ENCODE peak calls at places on chromosomes 5 and 9, in seven cellular contexts. X is trophoblast cell, R is IMR-90, T is neuronal stem cell, W is mesenchymal stem cell, B is mesendoderm, S is H1. E is an unnamed sample.

GRCh38 chr5:81183811-81184748 is 49.0 kb upstream of the CKMT2 start:
- DNase-seq in W (peak; percentile 10), X (peak; percentile 68), R (no peak), S (no peak), T (no peak), B (no peak), E (no peak)

GRCh38 chr9:99019523-99020331 is 76.0 kb downstream of the COL15A1 start:
- DNase-seq in W (peak; percentile 98), S (no peak), X (peak; percentile 68), B (peak; percentile 55), R (peak; percentile 99), T (no peak), E (no peak)

GRCh38 chr9:83043583-83043982 is 19.4 kb downstream of the RASEF start:
- DNase-seq in R (no peak), T (no peak), X (no peak), B (no peak), W (no peak), S (no peak), E (no peak)

GRCh38 chr9:131776036-131776435 is 36.2 kb upstream of the RAPGEF1 start:
- DNase-seq in S (no peak), W (no peak), B (no peak), X (no peak), T (no peak), R (no peak), E (no peak)

GRCh38 chr9:3794005-3794404 is 268.2 kb upstream of the RFX3 start:
- DNase-seq in R (peak; percentile 15), X (no peak), W (peak; percentile 8), B (peak; percentile 36), T (peak; percentile 80), S (no peak), E (no peak)

GRCh38 chr5:74251106-74252032 is 389.2 kb downstream of the ENC1 start:
- DNase-seq in R (peak; percentile 96), S (no peak), W (peak; percentile 96), X (peak; percentile 35), B (peak; percentile 88), T (no peak), E (no peak)

GRCh38 chr9:20209421-20210340 is 412.6 kb downstream of the MLLT3 start:
- DNase-seq in S (no peak), T (no peak), W (no peak), B (no peak), R (no peak), X (no peak), E (no peak)

GRCh38 chr5:67196537-67197059 is at the start of gene CD180:
- DNase-seq in W (no peak), T (no peak), R (no peak), B (no peak), X (no peak), S (no peak), E (no peak)

GRCh38 chr5:73630760-73631159 is 4.8 kb downstream of the ARHGEF28 start:
- DNase-seq in X (no peak), T (no peak), S (no peak), R (no peak), W (no peak), B (no peak), E (no peak)

GRCh38 chr5:636951-637350 is 24.8 kb downstream of the CEP72 start:
- DNase-seq in B (no peak), W (no peak), S (peak; percentile 10), T (no peak), R (no peak), X (no peak), E (no peak)

GRCh38 chr5:159440948-159441347 is 110.7 kb upstream of the IL12B start:
- DNase-seq in T (no peak), X (no peak), W (no peak), R (no peak), B (no peak), S (no peak), E (no peak)

GRCh38 chr5:140570058-140570457 is 5.4 kb downstream of the SLC35A4 start:
- DNase-seq in W (no peak), S (no peak), B (no peak), R (no peak), X (no peak), T (no peak), E (no peak)

GRCh38 chr9:136617746-136618577 is 44.8 kb upstream of the EGFL7 start:
- DNase-seq in T (no peak), B (no peak), X (no peak), W (no peak), S (peak; percentile 46), R (no peak), E (no peak)

GRCh38 chr5:172010278-172010677 is 3.8 kb upstream of the FBXW11 start:
- DNase-seq in X (no peak), B (peak; percentile 63), R (no peak), T (no peak), W (peak; percentile 26), S (no peak), E (no peak)

GRCh38 chr5:62051747-62052146 is 254.3 kb upstream of the KIF2A start:
- DNase-seq in B (no peak), S (no peak), X (no peak), W (no peak), T (no peak), R (no peak), E (no peak)

GRCh38 chr5:149706158-149706557 is 24.0 kb upstream of the PPARGC1B start:
- DNase-seq in R (no peak), T (no peak), B (no peak), X (no peak), W (no peak), S (no peak), E (no peak)
- H3K23ac ChIP-seq in R (no peak overlapping the region), T (no peak overlapping the region), B (no peak overlapping the region), X (no peak overlapping the region), W (no peak overlapping the region), S (no peak overlapping the region), E (no peak overlapping the region)

GRCh38 chr9:34719021-34719768 is 9.3 kb upstream of the CCL21 start:
- DNase-seq in R (no peak), B (no peak), X (no peak), W (no peak), T (no peak), S (no peak), E (no peak)
- H3K23ac ChIP-seq in R (no peak overlapping the region), B (no peak overlapping the region), X (no peak overlapping the region), W (no peak overlapping the region), T (no peak overlapping the region), S (no peak overlapping the region), E (no peak overlapping the region)

GRCh38 chr5:14512574-14512973 is 69.0 kb upstream of the OTULINL start:
- DNase-seq in W (no peak), X (no peak), T (no peak), S (no peak), B (no peak), R (no peak), E (no peak)

GRCh38 chr5:14509556-14509955 is 72.0 kb upstream of the OTULINL start:
- DNase-seq in B (no peak), X (no peak), W (no peak), R (no peak), T (no peak), S (no peak), E (no peak)

GRCh38 chr5:14510880-14511279 is 70.7 kb upstream of the OTULINL start:
- DNase-seq in T (no peak), W (no peak), X (no peak), S (no peak), R (no peak), B (no peak), E (no peak)

GRCh38 chr5:14508046-14508445 is 73.5 kb upstream of the OTULINL start:
- DNase-seq in T (no peak), B (no peak), X (no peak), W (no peak), S (no peak), R (no peak), E (no peak)

GRCh38 chr5:14510156-14510734 is 71.3 kb upstream of the OTULINL start:
- DNase-seq in R (no peak), S (no peak), X (no peak), W (no peak), T (no peak), B (no peak), E (no peak)
- H3K23ac ChIP-seq in R (no peak overlapping the region), S (no peak overlapping the region), X (no peak overlapping the region), W (peak overlapping the region; percentile 18), T (no peak overlapping the region), B (no peak overlapping the region), E (no peak overlapping the region)

GRCh38 chr5:151094861-151095260 is 14.0 kb upstream of the TNIP1 start:
- DNase-seq in B (no peak), R (no peak), W (peak; percentile 40), S (no peak), X (no peak), T (no peak), E (no peak)

GRCh38 chr5:151094054-151094858 is 13.4 kb upstream of the TNIP1 start:
- DNase-seq in X (peak; percentile 81), S (no peak), B (no peak), W (peak; percentile 90), T (no peak), R (peak; percentile 34), E (no peak)

GRCh38 chr5:151093476-151093889 is 12.6 kb upstream of the TNIP1 start:
- DNase-seq in X (peak; percentile 89), S (no peak), T (no peak), W (peak; percentile 99), B (peak; percentile 83), R (peak; percentile 94), E (no peak)

GRCh38 chr5:151095341-151096000 is 14.6 kb upstream of the TNIP1 start:
- DNase-seq in T (no peak), B (peak; percentile 47), X (peak; percentile 40), W (peak; percentile 58), S (no peak), R (no peak), E (no peak)

DNA sequence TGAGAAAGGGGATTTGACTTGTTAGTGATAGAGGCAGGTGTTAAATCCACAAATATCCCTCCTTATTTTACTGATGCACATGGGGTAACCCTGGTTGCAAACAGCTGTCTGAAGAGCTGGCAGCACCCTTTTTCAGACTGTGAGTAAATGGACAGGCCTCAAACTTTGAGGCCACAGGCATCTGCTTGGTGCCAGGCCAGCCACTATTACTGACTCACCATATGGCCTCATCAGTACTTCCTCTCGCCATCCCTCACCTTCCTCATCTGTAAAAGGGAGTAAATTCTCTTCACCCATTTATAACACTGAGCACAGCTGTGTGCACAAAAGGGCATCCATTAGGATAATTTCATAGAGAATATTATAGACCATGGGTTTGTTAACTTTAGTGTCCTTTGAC is 11.9 kb upstream of the TNIP1 start:
- DNase-seq in S (no peak), T (no peak), W (peak; percentile 88), X (no peak), R (peak; percentile 86), B (no peak), E (no peak)
- H3K23ac ChIP-seq in S (no peak overlapping the region), T (no peak overlapping the region), W (no peak overlapping the region), X (no peak overlapping the region), R (no peak overlapping the region), B (no peak overlapping the region), E (no peak overlapping the region)

GRCh38 chr9:2180171-2180570 is 165.0 kb downstream of the SMARCA2 start:
- DNase-seq in B (peak; percentile 26), W (no peak), S (no peak), R (no peak), T (no peak), X (no peak), E (no peak)
- H3K23ac ChIP-seq in B (no peak overlapping the region), W (no peak overlapping the region), S (no peak overlapping the region), R (no peak overlapping the region), T (no peak overlapping the region), X (no peak overlapping the region), E (no peak overlapping the region)

E was measured in H9.